ENCODE peak calls at places on chromosomes 7 and 10, in five cellular contexts. M is AG09319, O is ovary, Y is endothelial cell, F is MM.1S. P is an unnamed sample.

GRCh38 chr7:16984346-16984745 is 102.6 kb upstream of the AGR3 start:
- DNase-seq in O (no peak), M (no peak), F (no peak), Y (no peak), P (no peak)

GRCh38 chr10:74084955-74085354 is 65.7 kb downstream of the AP3M1 start:
- DNase-seq in O (no peak), Y (no peak), M (no peak), F (peak), P (no peak)

GRCh38 chr7:6546852-6547251 is 4.4 kb downstream of the GRID2IP start:
- DNase-seq in M (no peak), O (no peak), Y (no peak), F (no peak), P (no peak)

GRCh38 chr10:110843796-110844616 is 27.7 kb upstream of the PDCD4 start:
- DNase-seq in Y (no peak), O (no peak), M (no peak), F (no peak), P (no peak)

GRCh38 chr7:26199301-26200112 is 1.0 kb downstream of the HNRNPA2B1 start:
- DNase-seq in M (no peak), Y (peak), F (peak), O (peak), P (peak)

GRCh38 chr7:139192014-139192706 is 38.9 kb upstream of the UBN2 start:
- DNase-seq in O (no peak), F (no peak), M (no peak), Y (no peak), P (no peak)

GRCh38 chr7:48964074-48964473 is 39.7 kb downstream of the CDC14C start:
- DNase-seq in Y (no peak), F (no peak), M (peak), O (no peak), P (no peak)

GRCh38 chr10:113097046-113097415 is 147.0 kb downstream of the TCF7L2 start:
- DNase-seq in O (no peak), M (no peak), Y (no peak), F (no peak), P (no peak)

GRCh38 chr7:41114166-41114565 is 588.7 kb downstream of the INHBA start:
- DNase-seq in M (no peak), Y (no peak), O (no peak), F (no peak), P (no peak)

GRCh38 chr7:88167223-88167622 is 52.6 kb downstream of the SRI start:
- DNase-seq in F (no peak), Y (no peak), M (no peak), O (no peak), P (no peak)

GRCh38 chr7:88169717-88170320 is 50.0 kb downstream of the SRI start:
- DNase-seq in F (peak), O (no peak), Y (no peak), M (no peak), P (no peak)
- TF ChIP-seq CTCF in F (peak), O (no peak), Y (peak), M (peak), P (peak)

GRCh38 chr10:34959321-34959720 is 130.8 kb downstream of the CUL2 start:
- DNase-seq in O (no peak), Y (peak), M (no peak), F (no peak), P (peak)
- TF ChIP-seq CTCF in O (no peak), Y (no peak), M (no peak), F (no peak), P (no peak)

GRCh38 chr7:105799677-105800076 is 76.7 kb downstream of the ATXN7L1 start:
- DNase-seq in F (no peak), O (no peak), Y (no peak), M (no peak), P (no peak)

GRCh38 chr7:105794741-105795729 is 81.4 kb downstream of the ATXN7L1 start:
- DNase-seq in M (peak), O (peak), F (no peak), Y (no peak), P (no peak)

GRCh38 chr7:105799006-105799405 is 77.4 kb downstream of the ATXN7L1 start:
- DNase-seq in M (no peak), Y (no peak), F (no peak), O (no peak), P (no peak)

GRCh38 chr7:105796365-105796764 is 80.0 kb downstream of the ATXN7L1 start:
- DNase-seq in M (no peak), F (no peak), Y (no peak), O (no peak), P (no peak)

GRCh38 chr7:105797652-105798051 is 78.7 kb downstream of the ATXN7L1 start:
- DNase-seq in M (no peak), F (no peak), Y (no peak), O (no peak), P (no peak)
- TF ChIP-seq CTCF in M (no peak), F (no peak), Y (no peak), O (no peak), P (no peak)

DNA sequence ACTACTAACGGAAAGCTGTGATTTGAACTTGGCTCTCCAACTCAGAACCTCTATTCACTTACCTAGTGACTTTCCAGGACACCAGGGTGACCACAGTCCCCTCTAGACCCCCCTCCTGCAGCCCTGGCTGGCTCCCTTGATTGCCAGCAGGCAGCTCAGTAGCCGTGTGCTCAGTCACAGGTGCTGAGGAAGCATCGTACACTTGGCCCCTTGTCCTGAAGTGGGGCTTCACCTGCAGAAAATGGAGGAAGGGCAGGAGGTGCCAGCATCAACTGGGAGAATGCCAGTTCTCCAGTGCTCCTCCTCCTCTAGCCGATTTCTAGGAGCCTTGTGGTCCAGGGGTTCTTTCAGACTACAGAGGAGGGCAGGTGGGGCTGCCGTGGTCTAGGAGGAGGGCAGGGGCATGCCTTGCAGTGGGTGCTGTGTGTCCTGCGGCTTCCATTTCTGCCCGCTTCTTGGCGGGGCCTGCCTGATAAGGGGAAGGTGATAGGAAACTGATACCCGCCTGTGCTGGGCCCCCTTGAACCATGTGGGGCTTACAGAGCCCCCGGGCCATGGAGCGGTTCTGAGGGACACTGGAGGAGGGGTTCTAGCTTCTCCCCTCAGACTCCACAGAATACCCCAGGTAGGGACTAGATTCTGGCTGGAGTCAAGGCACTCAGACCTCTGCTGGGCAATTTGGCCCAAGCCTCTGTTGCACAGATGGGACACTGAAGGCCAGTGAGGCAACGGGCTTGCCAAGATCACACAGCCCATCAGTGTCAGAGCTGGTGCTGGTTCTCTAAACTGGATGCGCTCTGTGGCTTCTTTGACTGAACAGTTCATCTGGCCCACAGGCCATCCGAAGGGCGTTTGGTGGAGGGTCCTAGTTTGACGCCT is 14.0 kb downstream of the FAM241B start:
- DNase-seq in O (no peak), F (no peak), Y (no peak), M (no peak), P (no peak)
- TF ChIP-seq CTCF in O (no peak), F (no peak), Y (no peak), M (no peak), P (no peak)